ENCODE peak calls at places on chromosomes 3 and 15, in four cellular contexts. T is A549, B is HepG2, N is GM12878. J is an unnamed sample.

GRCh38 chr3:105448338-105448982 is 81.8 kb downstream of the ALCAM start:
- DNase-seq in B (no peak), N (no peak), T (no peak), J (no peak)

GRCh38 chr15:78389356-78389755 is 48.7 kb upstream of the IREB2 start:
- DNase-seq in B (no peak), N (no peak), T (no peak), J (no peak)

GRCh38 chr3:56917740-56918568 is 116.2 kb upstream of the ARHGEF3 start:
- DNase-seq in B (no peak), N (peak; percentile 84), T (no peak), J (no peak)

GRCh38 chr3:47261301-47261700 is 21.3 kb downstream of the KIF9 start:
- DNase-seq in B (no peak), N (no peak), T (no peak), J (no peak)

GRCh38 chr3:169348981-169349942 is 314.2 kb downstream of the MECOM start:
- DNase-seq in T (no peak), N (no peak), B (no peak), J (no peak)

GRCh38 chr3:16085884-16086608 is 88.4 kb upstream of the GALNT15 start:
- DNase-seq in T (no peak), N (no peak), B (no peak), J (no peak)

GRCh38 chr3:31891876-31892455 is 89.1 kb downstream of the OSBPL10 start:
- DNase-seq in T (no peak), N (no peak), B (no peak), J (no peak)

GRCh38 chr3:16243706-16244490 is 20.8 kb downstream of the DPH3 start:
- DNase-seq in B (no peak), N (no peak), T (no peak), J (no peak)

GRCh38 chr3:174548841-174549623 is 310.1 kb upstream of the NAALADL2 start:
- DNase-seq in B (no peak), T (no peak), N (no peak), J (no peak)

GRCh38 chr15:67838789-67839332 is 984 bp downstream of the RNU6-1 start:
- DNase-seq in N (no peak), B (peak; percentile 56), T (no peak), J (no peak)

GRCh38 chr15:55402707-55403106 is 5.5 kb downstream of the CCPG1 start:
- DNase-seq in N (no peak), T (no peak), B (no peak), J (peak; percentile 24)

GRCh38 chr3:76122007-76122406 is 336.7 kb upstream of the ZNF717 start:
- DNase-seq in B (no peak), N (no peak), T (no peak), J (no peak)

GRCh38 chr3:3707858-3708768 is 91.1 kb upstream of the LRRN1 start:
- DNase-seq in B (no peak), T (no peak), N (no peak), J (no peak)

GRCh38 chr3:106566277-106566676 is 697.5 kb upstream of the CBLB start:
- DNase-seq in T (no peak), B (no peak), N (peak; percentile 20), J (no peak)

GRCh38 chr15:83611312-83611711 is 42.6 kb upstream of the ADAMTSL3 start:
- DNase-seq in B (no peak), N (no peak), T (no peak), J (no peak)

GRCh38 chr3:43353393-43353792 is 67.1 kb downstream of the SNRK start:
- DNase-seq in N (no peak), B (no peak), T (no peak), J (no peak)

GRCh38 chr3:129211772-129212171 is 28.1 kb upstream of the CNBP start:
- DNase-seq in B (peak; percentile 34), N (no peak), T (peak; percentile 82), J (peak; percentile 58)

GRCh38 chr3:108300103-108300849 is 3.9 kb downstream of the HHLA2 start:
- DNase-seq in N (no peak), B (no peak), T (no peak), J (no peak)

GRCh38 chr3:53354945-53355498 is 7.7 kb upstream of the DCP1A start:
- DNase-seq in T (no peak), N (no peak), B (no peak), J (no peak)

GRCh38 chr3:13125092-13126015 is 52.1 kb upstream of the IQSEC1 start:
- DNase-seq in B (no peak), T (no peak), N (no peak), J (no peak)

GRCh38 chr3:175248832-175249231 is 389.7 kb downstream of the NAALADL2 start:
- DNase-seq in N (no peak), T (no peak), B (no peak), J (no peak)

GRCh38 chr3:150286390-150287147 is 121.5 kb upstream of the TSC22D2 start:
- DNase-seq in T (peak; percentile 47), N (peak; percentile 15), B (peak; percentile 44), J (peak; percentile 63)
- TF ChIP-seq CHD2 in T (no peak), N (no peak), B (no peak), J (no peak)

DNA sequence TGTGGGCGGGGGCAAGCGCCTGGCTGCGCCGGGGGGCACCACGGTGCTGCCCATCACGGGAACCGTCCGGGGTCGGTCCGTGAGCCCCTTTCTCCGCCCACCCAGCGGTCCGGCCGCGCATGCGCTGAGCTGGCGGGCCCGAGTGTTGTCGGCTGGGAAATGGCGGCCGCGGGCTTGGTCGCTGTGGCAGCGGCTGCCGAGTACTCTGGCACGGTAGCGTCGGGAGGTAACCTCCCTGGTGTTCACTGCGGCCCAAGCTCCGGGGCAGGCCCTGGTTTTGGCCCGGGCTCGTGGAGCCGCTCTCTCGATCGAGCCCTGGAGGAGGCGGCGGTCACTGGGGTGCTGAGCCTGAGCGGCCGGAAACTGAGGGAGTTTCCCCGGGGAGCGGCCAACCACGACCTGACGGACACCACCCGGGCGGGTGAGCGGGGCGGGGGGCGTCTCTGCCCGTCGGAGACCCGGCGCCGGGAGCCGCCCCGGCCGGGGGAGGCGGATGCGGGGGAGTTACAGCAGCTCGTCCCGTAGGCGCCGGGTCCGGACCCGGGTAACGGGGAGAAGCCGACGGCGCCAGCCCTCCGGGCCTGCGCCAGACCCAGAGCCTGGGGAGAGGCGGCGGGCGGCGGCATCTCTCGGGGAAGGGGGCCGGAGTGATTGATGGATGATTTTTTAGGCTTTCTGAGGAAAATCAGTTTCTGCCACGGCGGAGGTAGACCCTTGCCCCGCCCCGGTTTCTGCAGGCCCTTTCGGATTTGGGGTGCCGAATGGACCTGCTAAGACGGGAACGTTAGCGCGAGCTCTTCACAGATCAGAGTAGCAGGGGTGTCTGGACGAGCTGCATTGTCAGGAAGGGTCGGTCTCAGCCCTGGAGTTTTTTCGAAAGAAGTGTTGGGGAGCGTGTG is at the start of gene LRCH3:
- DNase-seq in B (peak; percentile 56), N (no peak), T (peak; percentile 86), J (peak; percentile 89)
- TF ChIP-seq REST in B (no peak), N (peak; percentile 38), T (no peak), J (peak; percentile 60)

DNA sequence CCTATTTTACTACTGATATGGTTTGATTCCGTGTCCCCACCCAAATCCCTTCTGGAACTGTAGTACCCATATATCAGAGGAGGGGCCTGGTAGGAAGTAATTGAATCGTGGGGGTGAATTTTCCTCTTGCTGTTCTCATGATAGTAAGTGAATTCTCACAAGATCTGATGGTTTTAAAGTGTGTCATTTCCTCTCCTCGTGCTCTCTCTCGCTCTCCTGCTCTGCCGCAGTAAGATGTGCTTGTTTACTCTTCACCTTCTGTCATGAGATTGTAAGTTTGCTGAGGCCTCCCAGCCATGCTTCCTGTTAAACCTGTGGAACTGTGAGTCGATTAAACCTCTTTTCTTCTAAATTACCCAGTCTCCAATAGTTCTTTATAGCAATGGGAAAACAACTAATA is 81.2 kb upstream of the ZBTB20 start:
- DNase-seq in N (no peak), B (no peak), T (no peak), J (no peak)
- TF ChIP-seq CHD2 in N (no peak), B (no peak), T (no peak), J (no peak)

GRCh38 chr15:65377976-65378366 is at the start of gene IGDCC3:
- DNase-seq in T (no peak), B (peak; percentile 81), N (no peak), J (no peak)

GRCh38 chr15:65375871-65376552 is 1.8 kb downstream of the IGDCC3 start:
- DNase-seq in T (no peak), B (no peak), N (no peak), J (no peak)

GRCh38 chr15:65376767-65377104 is 1.1 kb downstream of the IGDCC3 start:
- DNase-seq in T (no peak), N (no peak), B (no peak), J (no peak)

GRCh38 chr15:65374831-65375401 is 2.9 kb downstream of the IGDCC3 start:
- DNase-seq in B (no peak), T (no peak), N (no peak), J (no peak)

DNA sequence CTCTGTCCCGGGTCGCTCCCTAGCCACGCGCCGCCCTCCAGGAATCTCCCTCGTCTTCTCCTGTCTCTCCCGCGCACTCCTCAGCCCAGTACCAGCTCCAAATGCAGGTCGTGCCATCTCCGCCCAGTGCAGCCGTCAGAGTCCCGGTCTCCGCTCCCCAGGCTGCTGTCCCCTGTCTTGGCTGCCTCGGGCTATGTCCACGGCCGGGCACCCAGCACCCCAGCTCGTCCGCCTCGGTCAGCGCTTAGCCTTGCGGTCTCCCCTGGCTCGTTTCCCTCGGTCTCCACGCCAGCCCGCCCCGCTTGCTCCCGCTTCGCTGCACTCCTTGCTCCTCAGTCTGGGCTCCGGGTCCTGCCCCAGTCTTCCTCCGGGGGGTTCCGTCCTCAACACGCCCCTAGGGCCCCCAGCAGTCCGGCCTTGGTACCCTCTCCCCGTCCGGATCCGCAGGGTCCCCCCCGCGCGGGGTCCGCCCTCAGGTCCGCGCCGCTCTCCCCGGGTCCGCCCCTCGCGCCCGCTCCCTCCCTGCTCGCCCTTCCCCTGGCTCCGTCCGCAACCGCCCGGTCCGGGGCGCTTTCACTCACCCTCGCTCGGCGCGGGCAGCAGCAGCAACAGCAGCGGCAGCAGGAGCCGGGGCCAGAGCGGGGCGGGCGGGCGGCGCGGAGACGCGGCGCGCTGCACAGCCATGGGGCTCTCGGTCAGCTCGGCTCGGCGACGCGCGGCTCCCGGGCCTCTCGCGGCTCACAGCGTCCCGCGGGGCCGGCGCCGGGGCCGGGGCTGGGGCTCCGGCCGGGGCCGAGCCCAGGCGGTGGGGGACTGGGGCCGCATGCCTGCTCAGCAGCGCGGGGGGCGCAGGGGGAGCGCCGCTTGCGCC is 462 bp downstream of the IGDCC3 start:
- DNase-seq in B (no peak), N (no peak), T (peak; percentile 61), J (no peak)
- TF ChIP-seq REST in B (no peak), N (no peak), T (no peak), J (no peak)

GRCh38 chr3:38586546-38587520 is 62.7 kb downstream of the SCN5A start:
- DNase-seq in N (no peak), T (no peak), B (no peak), J (no peak)
- TF ChIP-seq CHD2 in N (no peak), T (no peak), B (no peak), J (no peak)

J was measured in K562.